ENCODE peak calls at places on chromosomes 7 and 10, in five cellular contexts. G, R, X, K and D are unnamed samples. For H3K36me3, the result is how much of the 10 kb centered on the place peaks cover.

GRCh38 chr10:31467791-31468535 is 148.9 kb downstream of the ZEB1 start:
- DNase-seq in G (peak), K (peak), X (peak), R (peak), D (no peak)

GRCh38 chr10:121819049-121819448 is 108.8 kb downstream of the ATE1 start:
- DNase-seq in G (no peak), R (no peak), K (no peak), X (no peak), D (peak)

GRCh38 chr10:61617180-61617579 is 45.5 kb upstream of the CABCOCO1 start:
- DNase-seq in X (no peak), G (no peak), R (no peak), K (no peak), D (no peak)

GRCh38 chr7:151178831-151179230 is 8.2 kb downstream of the ASB10 start:
- DNase-seq in R (no peak), G (no peak), X (no peak), K (no peak), D (no peak)

GRCh38 chr10:4981722-4982471 is 18.7 kb downstream of the AKR1C1 start:
- DNase-seq in K (peak), R (peak), G (peak), X (peak), D (no peak)

GRCh38 chr7:2012981-2013380 is 219.8 kb downstream of the MAD1L1 start:
- DNase-seq in R (peak), G (peak), K (peak), X (no peak), D (no peak)

GRCh38 chr7:106476751-106477150 is 184.2 kb downstream of the CCDC71L start:
- DNase-seq in R (no peak), X (no peak), G (no peak), K (no peak), D (no peak)

GRCh38 chr10:122498521-122498920 is 37.2 kb downstream of the HTRA1 start:
- DNase-seq in R (no peak), X (no peak), G (no peak), K (no peak), D (no peak)

GRCh38 chr7:14837216-14837615 is 65.3 kb downstream of the DGKB start:
- DNase-seq in K (no peak), G (no peak), R (no peak), X (no peak), D (no peak)

GRCh38 chr7:1432411-1433082 is 26.7 kb downstream of the MICALL2 start:
- DNase-seq in X (peak), R (peak), G (peak), K (peak), D (no peak)

GRCh38 chr7:1247527-1248041 is 14.9 kb downstream of the UNCX start:
- DNase-seq in R (no peak), X (no peak), G (no peak), K (no peak), D (no peak)

GRCh38 chr10:49606981-49607535 is 3.1 kb upstream of the SLC18A3 start:
- DNase-seq in G (peak), R (peak), K (peak), X (peak), D (no peak)

GRCh38 chr7:26419198-26419597 is 127.5 kb downstream of the SNX10 start:
- DNase-seq in X (no peak), R (no peak), K (no peak), G (no peak), D (no peak)

GRCh38 chr7:149669121-149669818 is 104.1 kb downstream of the ZNF467 start:
- DNase-seq in X (no peak), K (no peak), G (no peak), R (no peak), D (no peak)

GRCh38 chr7:100489824-100490223 is 6.1 kb downstream of the NYAP1 start:
- DNase-seq in K (no peak), G (peak), R (peak), X (peak), D (peak)

GRCh38 chr7:128409435-128410091 is at the start of gene IMPDH1:
- DNase-seq in R (peak), K (peak), X (peak), G (peak), D (peak)

GRCh38 chr7:90625562-90625961 is 29.4 kb downstream of the CDK14 start:
- DNase-seq in G (no peak), X (peak), K (no peak), R (peak), D (no peak)

GRCh38 chr10:6033954-6034353 is 28.2 kb downstream of the IL2RA start:
- DNase-seq in G (no peak), K (no peak), X (peak), R (no peak), D (peak)

GRCh38 chr10:132528064-132528800 is 9.4 kb upstream of the INPP5A start:
- DNase-seq in X (no peak), K (peak), G (no peak), R (no peak), D (no peak)

GRCh38 chr10:97574374-97575100 is 2.0 kb downstream of the ANKRD2 start:
- DNase-seq in K (peak), G (peak), R (peak), X (peak), D (no peak)

GRCh38 chr10:71431945-71432905 is 35.5 kb downstream of the CDH23 start:
- DNase-seq in X (no peak), K (no peak), R (no peak), G (peak), D (no peak)

GRCh38 chr10:5560142-5560843 is 35.5 kb downstream of the CALML3 start:
- DNase-seq in K (no peak), R (no peak), X (no peak), G (peak), D (no peak)

DNA sequence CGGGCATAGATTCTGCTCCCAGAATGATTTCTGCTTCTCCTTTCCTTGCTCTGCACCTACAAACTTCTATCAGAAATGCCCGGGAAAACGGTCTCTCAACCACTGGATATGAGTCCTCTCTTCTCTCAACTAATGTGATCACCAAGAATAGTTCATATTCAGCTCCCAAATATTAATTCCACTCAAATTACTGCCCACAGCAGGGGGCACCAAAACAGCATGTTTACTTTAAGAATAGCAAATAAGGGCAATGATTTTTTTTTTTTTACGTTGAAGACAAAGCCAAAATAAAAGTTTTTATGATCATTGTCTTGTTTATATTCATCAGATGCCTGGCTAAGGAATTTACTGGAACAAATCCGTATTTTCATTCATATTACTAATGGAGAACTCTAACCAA is 94.9 kb upstream of the PRSS1 start:
- DNase-seq in R (no peak), X (peak), K (no peak), G (no peak), D (no peak)
- TF ChIP-seq CTCF in R (no peak), X (no peak), K (no peak), G (no peak), D (no peak)

GRCh38 chr7:43648725-43649406 is 66.0 kb downstream of the STK17A start:
- DNase-seq in G (no peak), R (no peak), K (no peak), X (peak), D (no peak)

GRCh38 chr7:43647314-43647691 is 64.4 kb downstream of the STK17A start:
- DNase-seq in X (no peak), K (no peak), R (no peak), G (no peak), D (no peak)

GRCh38 chr7:43647772-43648643 is 65.1 kb downstream of the STK17A start:
- DNase-seq in R (peak), K (peak), X (peak), G (peak), D (peak)

GRCh38 chr7:43645699-43646226 is 62.9 kb downstream of the STK17A start:
- DNase-seq in G (no peak), X (no peak), K (no peak), R (no peak), D (no peak)

GRCh38 chr7:43646603-43647313 is 63.9 kb downstream of the STK17A start:
- DNase-seq in G (no peak), K (no peak), X (no peak), R (no peak), D (no peak)
- H3K4me3 ChIP-seq in G (no peak), K (no peak), X (no peak), R (no peak), D (peak)

DNA sequence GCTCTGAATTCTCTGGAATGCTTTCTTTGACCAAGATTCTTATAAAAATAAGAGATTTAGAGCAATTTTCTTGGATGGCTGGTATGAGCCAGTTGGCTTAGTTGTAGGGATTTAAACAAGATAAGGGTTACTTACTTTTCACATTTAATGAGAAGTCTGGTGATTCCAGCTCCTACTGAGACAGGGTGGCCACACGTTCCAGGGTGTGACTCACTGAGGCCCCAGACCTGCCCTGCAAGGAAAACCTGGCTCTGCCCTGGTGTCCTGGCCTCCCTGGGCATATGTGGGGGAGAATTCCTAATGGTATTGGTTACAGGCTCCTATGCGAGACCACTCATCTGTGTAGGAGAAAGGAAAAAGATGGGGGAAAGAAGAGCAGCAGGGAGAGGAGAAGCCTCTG is 139.7 kb downstream of the EGFR start:
- DNase-seq in R (peak), G (no peak), K (no peak), X (no peak), D (peak)
- H3K36me3 ChIP-seq in R (under half), G (half or more), K (half or more), X (under half), D (under half)

GRCh38 chr7:131013716-131014115 is 279.7 kb upstream of the KLF14 start:
- DNase-seq in K (no peak), G (no peak), R (no peak), X (no peak), D (no peak)
- TF ChIP-seq CTCF in K (no peak), G (no peak), R (no peak), X (no peak), D (no peak)

GRCh38 chr10:3757250-3757637 is 27.8 kb downstream of the KLF6 start:
- DNase-seq in K (no peak), G (no peak), X (no peak), R (no peak), D (no peak)
- H3K4me3 ChIP-seq in K (no peak), G (no peak), X (no peak), R (no peak), D (no peak)

DNA sequence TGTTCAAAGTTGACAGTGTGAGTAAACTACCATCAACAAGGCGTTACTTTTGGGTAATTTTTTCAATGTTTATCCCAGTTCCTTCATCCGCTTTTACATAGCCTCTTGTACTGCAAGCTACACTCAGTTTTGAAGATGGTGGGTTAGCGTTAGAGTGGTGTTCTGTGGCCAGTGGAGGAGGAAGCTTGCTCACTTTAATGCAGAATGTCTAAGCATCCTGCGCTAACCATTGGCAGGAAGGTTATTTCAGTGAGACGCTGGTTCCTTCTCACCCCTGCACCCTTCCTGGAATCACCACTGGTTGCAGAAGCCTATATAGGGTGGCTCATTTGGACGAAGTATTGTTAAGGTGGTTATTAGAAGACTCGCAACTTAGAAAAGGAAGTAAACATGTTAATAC is 159.1 kb downstream of the CELF2 start:
- DNase-seq in K (no peak), X (no peak), R (no peak), G (no peak), D (no peak)
- H3K36me3 ChIP-seq in K (under half), X (under half), R (under half), G (under half), D (under half)

DNA sequence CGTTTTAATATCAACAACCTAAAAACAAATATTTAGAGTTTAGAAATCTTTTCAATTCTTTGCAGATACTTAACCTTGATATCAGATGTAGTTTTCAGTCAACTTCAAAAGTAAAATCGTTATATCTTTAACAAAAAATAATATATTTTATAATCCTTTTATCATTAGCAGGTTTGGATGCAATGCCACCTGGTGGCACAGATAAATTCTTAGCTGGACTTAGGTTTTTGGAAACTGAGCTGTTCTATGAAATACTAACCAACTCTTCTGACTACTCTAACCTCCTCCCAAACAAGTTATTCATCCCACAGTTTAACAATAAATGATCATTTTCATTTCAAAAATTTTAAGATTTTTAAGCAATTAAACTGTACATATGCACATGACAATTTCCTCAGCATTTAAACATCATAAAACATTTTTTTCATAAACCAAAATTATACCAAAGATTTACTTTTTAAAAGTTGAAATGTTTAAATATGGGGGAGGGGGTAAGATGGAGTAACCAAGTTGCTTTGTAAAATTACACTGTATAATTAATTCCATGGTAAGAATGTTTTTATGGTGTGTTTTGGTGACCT is 56.9 kb downstream of the HIBADH start:
- DNase-seq in R (peak), G (no peak), X (peak), K (no peak), D (no peak)
- TF ChIP-seq CTCF in R (peak), G (no peak), X (peak), K (peak), D (peak)